ENCODE peak calls at places on chromosomes 4 and X, in five cellular contexts. A is naive thymus-derived CD4-positive, alpha-beta T cell; V is RWPE1; B is cardiac muscle cell; Q is CD8-positive, alpha-beta T cell. J is an unnamed sample.

GRCh38 chr4:173001571-173001970 is 167.0 kb upstream of the GALNT7 start:
- DNase-seq in Q (no peak), B (no peak), V (no peak), A (no peak), J (no peak)

GRCh38 chr4:73734405-73735070 is 5.8 kb upstream of the CXCL8 start:
- DNase-seq in V (no peak), A (no peak), Q (no peak), B (no peak), J (no peak)

GRCh38 chr4:7201351-7202305 is 9.3 kb downstream of the SORCS2 start:
- DNase-seq in V (no peak), Q (no peak), B (peak; percentile 39), A (no peak), J (no peak)

GRCh38 chrX:15469613-15470012 is 23.5 kb downstream of the PIR start:
- DNase-seq in A (no peak), Q (no peak), B (no peak), V (no peak), J (no peak)

GRCh38 chrX:17685026-17685425 is 52.3 kb upstream of the SCML1 start:
- DNase-seq in V (no peak), B (no peak), Q (no peak), A (no peak), J (no peak)

GRCh38 chr4:40256329-40256728 is 59.5 kb downstream of the RHOH start:
- DNase-seq in V (peak; percentile 62), A (no peak), Q (no peak), B (no peak), J (no peak)

GRCh38 chr4:48139688-48140087 is 5.6 kb upstream of the TXK start:
- DNase-seq in Q (peak; percentile 25), V (no peak), B (no peak), A (peak; percentile 33), J (no peak)

GRCh38 chrX:133973704-133974103 is 11.7 kb downstream of the GPC3 start:
- DNase-seq in V (no peak), Q (no peak), B (no peak), A (no peak), J (no peak)

GRCh38 chr4:183441276-183441675 is 3.2 kb upstream of the CDKN2AIP start:
- DNase-seq in B (no peak), V (no peak), A (no peak), Q (no peak), J (no peak)

GRCh38 chrX:108139303-108139702 is 47.7 kb downstream of the ATG4A start:
- DNase-seq in V (no peak), Q (no peak), B (no peak), A (no peak), J (no peak)

GRCh38 chrX:47273011-47273730 is 40.4 kb downstream of the USP11 start:
- DNase-seq in Q (no peak), A (no peak), B (no peak), V (no peak), J (no peak)

GRCh38 chrX:23341452-23341851 is 6.8 kb downstream of the PTCHD1 start:
- DNase-seq in A (no peak), B (peak; percentile 28), Q (no peak), V (no peak), J (no peak)

GRCh38 chr4:185305979-185306442 is 89.7 kb downstream of the LRP2BP start:
- DNase-seq in V (peak; percentile 78), B (no peak), A (no peak), Q (no peak), J (no peak)

GRCh38 chrX:136227948-136228584 is 23.1 kb downstream of the MAP7D3 start:
- DNase-seq in A (no peak), B (no peak), Q (no peak), V (no peak), J (no peak)

GRCh38 chr4:118352843-118353373 is at the start of gene PRSS12:
- DNase-seq in B (peak; percentile 76), V (peak; percentile 69), Q (peak; percentile 28), A (peak; percentile 5), J (no peak)

GRCh38 chr4:56907489-56908205 is at the start of gene REST:
- DNase-seq in B (peak; percentile 89), A (peak; percentile 82), Q (peak; percentile 81), V (peak; percentile 78), J (peak; percentile 13)

GRCh38 chr4:181301735-181302380 is 941.3 kb upstream of the TENM3 start:
- DNase-seq in V (peak; percentile 17), A (no peak), Q (no peak), B (peak; percentile 66), J (no peak)

GRCh38 chr4:123606946-123607542 is 210.4 kb downstream of the SPRY1 start:
- DNase-seq in Q (no peak), A (no peak), V (no peak), B (no peak), J (no peak)

GRCh38 chr4:1777822-1778641 is 15.1 kb upstream of the FGFR3 start:
- DNase-seq in Q (no peak), V (peak; percentile 67), B (peak; percentile 67), A (no peak), J (no peak)

GRCh38 chrX:102546818-102547493 is 30.4 kb upstream of the TMSB15A start:
- DNase-seq in B (no peak), Q (no peak), A (no peak), V (no peak), J (no peak)

GRCh38 chrX:63506320-63506719 is 155.2 kb upstream of the SPIN4 start:
- DNase-seq in B (peak; percentile 28), V (peak; percentile 0), A (no peak), Q (no peak), J (no peak)

GRCh38 chr4:169282429-169283113 is 11.8 kb upstream of the SH3RF1 start:
- DNase-seq in B (no peak), V (no peak), A (no peak), Q (no peak), J (no peak)

GRCh38 chr4:102196221-102196620 is 149.1 kb downstream of the SLC39A8 start:
- DNase-seq in B (no peak), A (no peak), V (peak; percentile 38), Q (no peak), J (no peak)

GRCh38 chr4:7506119-7506518 is 71.4 kb upstream of the PSAPL1 start:
- DNase-seq in Q (no peak), V (no peak), B (no peak), A (no peak), J (no peak)

GRCh38 chr4:74659576-74660411 is 134.5 kb downstream of the BTC start:
- DNase-seq in B (no peak), Q (no peak), A (no peak), V (peak; percentile 90), J (no peak)

GRCh38 chrX:124045109-124045508 is 83.6 kb downstream of the STAG2 start:
- DNase-seq in A (no peak), V (peak; percentile 1), Q (no peak), B (no peak), J (no peak)

GRCh38 chr4:51820443-51820842 is 22.5 kb upstream of the DCUN1D4 start:
- DNase-seq in A (no peak), V (no peak), B (no peak), Q (no peak), J (no peak)

GRCh38 chr4:18980516-18981233 is 959.1 kb upstream of the LCORL start:
- DNase-seq in B (no peak), A (no peak), Q (no peak), V (peak; percentile 4), J (no peak)

GRCh38 chr4:133588306-133588705 is 439.2 kb downstream of the PCDH10 start:
- DNase-seq in V (no peak), Q (no peak), B (no peak), A (no peak), J (no peak)

GRCh38 chrX:30327762-30328161 is 18.6 kb upstream of the NR0B1 start:
- DNase-seq in V (no peak), B (no peak), A (no peak), Q (no peak), J (no peak)

GRCh38 chrX:10769696-10770619 is 149.6 kb upstream of the MID1 start:
- DNase-seq in V (no peak), Q (no peak), B (peak; percentile 23), A (no peak), J (no peak)

GRCh38 chr4:151215295-151215694 is 61.7 kb upstream of the PRSS48 start:
- DNase-seq in A (no peak), Q (no peak), B (no peak), V (no peak), J (no peak)

GRCh38 chr4:112284662-112285411 is 867 bp downstream of the TIFA start:
- DNase-seq in B (no peak), A (no peak), V (no peak), Q (no peak), J (no peak)

GRCh38 chrX:37846558-37846933 is 825 bp downstream of the DYNLT3 start:
- DNase-seq in Q (no peak), B (no peak), A (no peak), V (no peak), J (no peak)
- H3K27ac ChIP-seq in Q (peak overlapping the region; percentile 93), B (no peak overlapping the region), A (peak overlapping the region; percentile 96), V (peak overlapping the region; percentile 68), J (peak overlapping the region; percentile 91)

DNA sequence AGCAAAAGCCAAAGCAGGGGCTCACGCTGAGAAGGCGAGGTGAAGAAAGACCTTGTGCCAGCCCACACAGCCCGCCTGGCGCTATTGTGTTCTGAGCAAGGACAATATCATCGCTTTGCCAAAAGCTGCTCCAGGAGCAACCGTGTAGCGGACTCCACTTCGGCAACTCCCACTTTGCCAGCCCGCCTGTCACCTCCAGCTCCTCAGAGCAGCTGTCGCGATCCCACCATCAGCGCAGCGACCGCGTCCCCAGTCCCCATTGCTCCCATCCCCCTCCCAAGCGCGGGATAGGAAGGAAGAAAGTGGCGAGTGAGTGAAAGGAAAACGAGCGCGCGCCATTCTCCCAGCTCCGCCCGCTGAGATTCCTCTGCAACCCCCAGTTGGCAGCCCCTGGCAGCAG is 759 bp downstream of the ZC4H2 start:
- DNase-seq in B (peak; percentile 54), Q (no peak), A (peak; percentile 7), V (no peak), J (no peak)
- H3K27ac ChIP-seq in B (no peak overlapping the region), Q (no peak overlapping the region), A (peak overlapping the region; percentile 60), V (peak overlapping the region; percentile 61), J (no peak overlapping the region)

GRCh38 chrX:37578045-37578444 is 6.6 kb downstream of the LANCL3 start:
- DNase-seq in V (no peak), A (no peak), B (no peak), Q (no peak), J (no peak)
- H3K27ac ChIP-seq in V (no peak overlapping the region), A (no peak overlapping the region), B (no peak overlapping the region), Q (no peak overlapping the region), J (peak overlapping the region; percentile 30)

GRCh38 chr4:84341559-84341958 is 157.5 kb downstream of the NKX6-1 start:
- DNase-seq in Q (no peak), A (no peak), B (no peak), V (no peak), J (no peak)
- H3K27ac ChIP-seq in Q (no peak overlapping the region), A (no peak overlapping the region), B (no peak overlapping the region), V (no peak overlapping the region), J (no peak overlapping the region)

DNA sequence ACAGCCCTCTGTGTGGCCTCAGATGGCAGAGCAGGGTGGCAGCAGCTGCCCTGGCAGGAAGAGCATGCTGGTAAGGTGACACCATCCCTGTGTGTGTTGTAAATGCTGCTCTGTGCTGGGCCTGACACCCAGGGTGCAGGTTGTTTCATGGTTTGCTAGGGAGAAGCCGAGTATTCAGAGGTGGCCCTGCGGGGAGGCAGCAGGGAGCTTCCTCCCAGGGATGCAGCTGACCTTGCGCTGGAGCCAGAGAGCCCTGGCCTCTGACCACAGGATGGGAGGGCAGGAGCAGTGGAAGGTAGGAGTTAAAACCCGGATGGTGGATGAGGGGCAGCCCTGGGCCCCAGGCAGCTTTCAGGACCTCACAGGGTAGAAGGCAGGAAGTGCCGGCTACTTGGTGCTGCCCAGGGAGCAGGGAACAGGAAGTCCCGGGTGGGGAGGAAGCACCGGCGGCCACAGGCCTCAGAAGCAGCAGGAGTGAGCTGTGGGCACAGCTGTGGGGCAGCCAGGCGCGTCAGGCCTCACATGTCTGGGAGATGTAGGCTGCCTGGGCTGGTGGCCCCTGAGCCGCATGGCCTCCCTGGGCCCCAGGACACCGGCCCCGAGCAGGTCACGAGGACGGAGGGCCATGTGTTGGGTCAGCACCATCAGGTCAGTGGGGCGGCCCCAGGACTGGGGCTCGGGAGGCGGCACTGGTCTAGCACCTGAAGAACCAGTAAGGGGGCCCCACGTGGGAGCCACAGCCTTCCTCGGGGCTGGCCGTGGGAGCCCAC is 19.1 kb downstream of the SH3BP2 start:
- DNase-seq in A (peak; percentile 45), Q (peak; percentile 57), V (no peak), B (peak; percentile 50), J (no peak)
- H3K27ac ChIP-seq in A (peak overlapping the region; percentile 85), Q (peak overlapping the region; percentile 72), V (peak overlapping the region; percentile 61), B (no peak overlapping the region), J (no peak overlapping the region)

J was measured in thoracic aorta.